ENCODE peak calls at places on chromosome X, in ten cellular contexts. U, E, F, O, C, J, I, R, V and H are unnamed samples.

GRCh38 chrX:66634272-66634671 is 4.6 kb downstream of the EDA2R start:
- DNase-seq in U (no peak), E (no peak), F (peak; percentile 66), O (no peak), C (no peak), J (peak; percentile 41), I (no peak), R (no peak), V (no peak), H (no peak)

GRCh38 chrX:63350551-63350950 is 581 bp downstream of the SPIN4 start:
- DNase-seq in U (no peak), E (peak; percentile 48), F (peak; percentile 5), O (peak; percentile 68), C (peak; percentile 44), J (no peak), I (peak; percentile 12), R (peak; percentile 38), V (peak; percentile 51), H (no peak)

GRCh38 chrX:145832796-145833195 is 15.2 kb downstream of the SLITRK2 start:
- DNase-seq in U (no peak), E (no peak), F (no peak), O (no peak), C (no peak), J (no peak), I (no peak), R (no peak), V (no peak), H (no peak)

GRCh38 chrX:85109235-85109634 is 105.6 kb downstream of the APOOL start:
- DNase-seq in U (no peak), E (no peak), F (no peak), O (peak; percentile 71), C (peak; percentile 41), J (peak; percentile 3), I (peak; percentile 20), R (no peak), V (no peak), H (no peak)

GRCh38 chrX:103405009-103405333 is 28.6 kb downstream of the BEX3 start:
- DNase-seq in U (no peak), E (peak; percentile 19), F (no peak), O (no peak), C (no peak), J (no peak), I (no peak), R (no peak), V (no peak), H (no peak)

GRCh38 chrX:109848451-109849050 is 115.5 kb upstream of the ACSL4 start:
- DNase-seq in U (no peak), E (no peak), F (no peak), O (peak; percentile 80), C (peak; percentile 52), J (no peak), I (peak; percentile 18), R (no peak), V (no peak), H (no peak)

GRCh38 chrX:18931972-18932371 is 51.9 kb downstream of the PHKA2 start:
- DNase-seq in U (no peak), E (peak; percentile 20), F (peak; percentile 41), O (peak; percentile 24), C (peak; percentile 65), J (peak; percentile 7), I (peak; percentile 81), R (no peak), V (peak; percentile 4), H (no peak)

GRCh38 chrX:37378399-37378798 is 29.2 kb downstream of the PRRG1 start:
- DNase-seq in U (no peak), E (no peak), F (peak; percentile 66), O (no peak), C (no peak), J (peak; percentile 37), I (no peak), R (no peak), V (no peak), H (no peak)

GRCh38 chrX:119145241-119145653 is 17.6 kb upstream of the KIAA1210 start:
- DNase-seq in U (no peak), E (peak; percentile 24), F (peak; percentile 24), O (peak; percentile 31), C (peak; percentile 34), J (no peak), I (peak; percentile 36), R (no peak), V (no peak), H (no peak)

GRCh38 chrX:82912401-82912800 is 595.7 kb upstream of the POU3F4 start:
- DNase-seq in U (no peak), E (no peak), F (no peak), O (no peak), C (no peak), J (no peak), I (no peak), R (no peak), V (no peak), H (no peak)

GRCh38 chrX:40952855-40953254 is 132.4 kb upstream of the USP9X start:
- DNase-seq in U (no peak), E (no peak), F (peak; percentile 43), O (peak; percentile 64), C (no peak), J (peak; percentile 18), I (no peak), R (no peak), V (no peak), H (no peak)

GRCh38 chrX:54492340-54492739 is 3.7 kb downstream of the FGD1 start:
- DNase-seq in U (no peak), E (no peak), F (peak; percentile 55), O (no peak), C (no peak), J (peak; percentile 59), I (no peak), R (no peak), V (no peak), H (no peak)

GRCh38 chrX:44935640-44936039 is 62.7 kb downstream of the KDM6A start:
- DNase-seq in U (no peak), E (no peak), F (no peak), O (no peak), C (peak; percentile 5), J (no peak), I (no peak), R (no peak), V (no peak), H (no peak)

GRCh38 chrX:42714981-42715688 is 62.8 kb downstream of the PPP1R2C start:
- DNase-seq in U (peak; percentile 31), E (peak; percentile 66), F (no peak), O (peak; percentile 54), C (peak; percentile 45), J (no peak), I (peak; percentile 64), R (peak; percentile 37), V (no peak), H (no peak)

GRCh38 chrX:110675866-110676265 is 119.8 kb downstream of the CHRDL1 start:
- DNase-seq in U (no peak), E (no peak), F (no peak), O (no peak), C (no peak), J (no peak), I (no peak), R (no peak), V (no peak), H (no peak)

GRCh38 chrX:13646154-13646549 is 6.8 kb upstream of the TCEANC start:
- DNase-seq in U (peak; percentile 8), E (peak; percentile 64), F (peak; percentile 81), O (peak; percentile 81), C (peak; percentile 51), J (peak; percentile 46), I (peak; percentile 70), R (peak; percentile 57), V (peak; percentile 53), H (no peak)

GRCh38 chrX:97117572-97117971 is 233.9 kb downstream of the RPA4 start:
- DNase-seq in U (no peak), E (no peak), F (no peak), O (no peak), C (no peak), J (no peak), I (no peak), R (no peak), V (no peak), H (no peak)

GRCh38 chrX:150239946-150240642 is 123.0 kb upstream of the MAMLD1 start:
- DNase-seq in U (no peak), E (no peak), F (no peak), O (no peak), C (no peak), J (no peak), I (no peak), R (no peak), V (no peak), H (no peak)

GRCh38 chrX:120617996-120618630 is 11.7 kb downstream of the C1GALT1C1 start:
- DNase-seq in U (no peak), E (no peak), F (no peak), O (no peak), C (no peak), J (no peak), I (no peak), R (no peak), V (no peak), H (no peak)

GRCh38 chrX:41137589-41137988 is 52.3 kb downstream of the USP9X start:
- DNase-seq in U (no peak), E (no peak), F (peak; percentile 20), O (peak; percentile 13), C (no peak), J (peak; percentile 20), I (no peak), R (no peak), V (no peak), H (no peak)

GRCh38 chrX:150269613-150270254 is 93.4 kb upstream of the MAMLD1 start:
- DNase-seq in U (no peak), E (no peak), F (peak; percentile 7), O (no peak), C (no peak), J (no peak), I (no peak), R (no peak), V (no peak), H (no peak)

GRCh38 chrX:41931591-41931990 is 8.2 kb upstream of the CASK start:
- DNase-seq in U (no peak), E (no peak), F (no peak), O (peak; percentile 11), C (no peak), J (no peak), I (no peak), R (no peak), V (no peak), H (no peak)